ENCODE peak calls at places on chromosomes 3 and 15, in four cellular contexts. One of them, this sample, is unnamed. For H3K4me1, the result is how much of the 10 kb centered on the place peaks cover.

GRCh38 chr3:194714564-194714963 is 28.9 kb downstream of the FAM43A start:
- DNase-seq in psoas muscle: no peak
- DNase-seq in CD4-positive, alpha-beta memory T cell: no peak
- DNase-seq in neural progenitor cell: no peak
- DNase-seq in this sample: no peak

GRCh38 chr3:8986741-8987672 is 23.7 kb upstream of the RAD18 start:
- DNase-seq in psoas muscle: no peak
- DNase-seq in CD4-positive, alpha-beta memory T cell: no peak
- DNase-seq in neural progenitor cell: no peak
- DNase-seq in this sample: no peak

GRCh38 chr3:114902691-114903101 is 244.4 kb downstream of the ZBTB20 start:
- DNase-seq in psoas muscle: no peak
- DNase-seq in CD4-positive, alpha-beta memory T cell: no peak
- DNase-seq in neural progenitor cell: peak
- DNase-seq in this sample: no peak

GRCh38 chr3:127809211-127809610 is 13.1 kb downstream of the MGLL start:
- DNase-seq in psoas muscle: no peak
- DNase-seq in CD4-positive, alpha-beta memory T cell: no peak
- DNase-seq in neural progenitor cell: no peak
- DNase-seq in this sample: no peak

GRCh38 chr3:129068291-129068886 is 7.8 kb downstream of the GP9 start:
- DNase-seq in psoas muscle: no peak
- DNase-seq in CD4-positive, alpha-beta memory T cell: no peak
- DNase-seq in neural progenitor cell: no peak
- DNase-seq in this sample: no peak

GRCh38 chr15:74847462-74847861 is 4.5 kb upstream of the ULK3 start:
- DNase-seq in psoas muscle: peak
- DNase-seq in CD4-positive, alpha-beta memory T cell: no peak
- DNase-seq in neural progenitor cell: no peak
- DNase-seq in this sample: peak

GRCh38 chr3:183975981-183976662 is 41.6 kb downstream of the ABCC5 start:
- DNase-seq in psoas muscle: no peak
- DNase-seq in CD4-positive, alpha-beta memory T cell: no peak
- DNase-seq in neural progenitor cell: no peak
- DNase-seq in this sample: no peak

GRCh38 chr3:132211896-132212295 is 105.3 kb upstream of the ACP3 start:
- DNase-seq in psoas muscle: no peak
- DNase-seq in CD4-positive, alpha-beta memory T cell: no peak
- DNase-seq in neural progenitor cell: no peak
- DNase-seq in this sample: no peak

GRCh38 chr3:160564949-160565441 is 376 bp downstream of the KPNA4 start:
- DNase-seq in psoas muscle: peak
- DNase-seq in CD4-positive, alpha-beta memory T cell: no peak
- DNase-seq in neural progenitor cell: peak
- DNase-seq in this sample: peak

GRCh38 chr15:90646662-90647305 is 70.4 kb upstream of the BLM start:
- DNase-seq in psoas muscle: no peak
- DNase-seq in CD4-positive, alpha-beta memory T cell: no peak
- DNase-seq in neural progenitor cell: no peak
- DNase-seq in this sample: no peak

GRCh38 chr15:77836116-77836798 is 203.5 kb upstream of the LINGO1 start:
- DNase-seq in psoas muscle: no peak
- DNase-seq in CD4-positive, alpha-beta memory T cell: no peak
- DNase-seq in neural progenitor cell: peak
- DNase-seq in this sample: peak

GRCh38 chr15:69807752-69808151 is 290.0 kb downstream of the TLE3 start:
- DNase-seq in psoas muscle: peak
- DNase-seq in CD4-positive, alpha-beta memory T cell: no peak
- DNase-seq in neural progenitor cell: no peak
- DNase-seq in this sample: no peak

GRCh38 chr3:55792010-55792409 is 304.9 kb upstream of the WNT5A start:
- DNase-seq in psoas muscle: no peak
- DNase-seq in CD4-positive, alpha-beta memory T cell: no peak
- DNase-seq in neural progenitor cell: no peak
- DNase-seq in this sample: no peak

GRCh38 chr15:58369261-58369699 is 62.5 kb upstream of the LIPC start:
- DNase-seq in psoas muscle: no peak
- DNase-seq in CD4-positive, alpha-beta memory T cell: no peak
- DNase-seq in neural progenitor cell: no peak
- DNase-seq in this sample: no peak

GRCh38 chr3:134375542-134376384 is 1.5 kb upstream of the AMOTL2 start:
- DNase-seq in psoas muscle: no peak
- DNase-seq in CD4-positive, alpha-beta memory T cell: no peak
- DNase-seq in neural progenitor cell: no peak
- DNase-seq in this sample: no peak

GRCh38 chr15:88681610-88682221 is 42.9 kb downstream of the ISG20 start:
- DNase-seq in psoas muscle: no peak
- DNase-seq in CD4-positive, alpha-beta memory T cell: no peak
- DNase-seq in neural progenitor cell: no peak
- DNase-seq in this sample: peak

GRCh38 chr15:79057050-79057449 is 33.5 kb downstream of the RASGRF1 start:
- DNase-seq in psoas muscle: no peak
- DNase-seq in CD4-positive, alpha-beta memory T cell: no peak
- DNase-seq in neural progenitor cell: no peak
- DNase-seq in this sample: no peak

GRCh38 chr3:97291901-97292300 is 472.7 kb upstream of the ARL6 start:
- DNase-seq in psoas muscle: no peak
- DNase-seq in CD4-positive, alpha-beta memory T cell: no peak
- DNase-seq in neural progenitor cell: no peak
- DNase-seq in this sample: no peak

GRCh38 chr3:160163259-160163878 is 61.9 kb upstream of the C3orf80 start:
- DNase-seq in psoas muscle: no peak
- DNase-seq in CD4-positive, alpha-beta memory T cell: no peak
- DNase-seq in neural progenitor cell: no peak
- DNase-seq in this sample: no peak

GRCh38 chr15:55289011-55289572 is 521 bp downstream of the RAB27A start:
- DNase-seq in psoas muscle: peak
- DNase-seq in CD4-positive, alpha-beta memory T cell: peak
- DNase-seq in neural progenitor cell: peak
- DNase-seq in this sample: peak

GRCh38 chr3:182182531-182182968 is 470.8 kb downstream of the SOX2 start:
- DNase-seq in psoas muscle: no peak
- DNase-seq in CD4-positive, alpha-beta memory T cell: no peak
- DNase-seq in neural progenitor cell: no peak
- DNase-seq in this sample: no peak

GRCh38 chr3:157438371-157438735 is 1.7 kb downstream of the PTX3 start:
- DNase-seq in psoas muscle: no peak
- DNase-seq in CD4-positive, alpha-beta memory T cell: no peak
- DNase-seq in neural progenitor cell: peak
- DNase-seq in this sample: no peak

GRCh38 chr3:145952541-145952940 is 208.4 kb downstream of the PLOD2 start:
- DNase-seq in psoas muscle: no peak
- DNase-seq in CD4-positive, alpha-beta memory T cell: no peak
- DNase-seq in neural progenitor cell: no peak
- DNase-seq in this sample: no peak

GRCh38 chr3:42097166-42097946 is 6.2 kb downstream of the TRAK1 start:
- DNase-seq in psoas muscle: no peak
- DNase-seq in CD4-positive, alpha-beta memory T cell: no peak
- DNase-seq in neural progenitor cell: no peak
- DNase-seq in this sample: no peak

GRCh38 chr3:120797857-120798256 is 55.3 kb downstream of the GTF2E1 start:
- DNase-seq in psoas muscle: no peak
- DNase-seq in CD4-positive, alpha-beta memory T cell: no peak
- DNase-seq in neural progenitor cell: no peak
- DNase-seq in this sample: no peak

GRCh38 chr3:120802916-120803315 is 60.4 kb downstream of the GTF2E1 start:
- DNase-seq in psoas muscle: no peak
- DNase-seq in CD4-positive, alpha-beta memory T cell: no peak
- DNase-seq in neural progenitor cell: no peak
- DNase-seq in this sample: no peak

GRCh38 chr3:120800625-120801024 is 58.1 kb downstream of the GTF2E1 start:
- DNase-seq in psoas muscle: no peak
- DNase-seq in CD4-positive, alpha-beta memory T cell: no peak
- DNase-seq in neural progenitor cell: no peak
- DNase-seq in this sample: no peak

GRCh38 chr3:120798346-120798745 is 55.8 kb downstream of the GTF2E1 start:
- DNase-seq in psoas muscle: no peak
- DNase-seq in CD4-positive, alpha-beta memory T cell: no peak
- DNase-seq in neural progenitor cell: no peak
- DNase-seq in this sample: no peak

DNA sequence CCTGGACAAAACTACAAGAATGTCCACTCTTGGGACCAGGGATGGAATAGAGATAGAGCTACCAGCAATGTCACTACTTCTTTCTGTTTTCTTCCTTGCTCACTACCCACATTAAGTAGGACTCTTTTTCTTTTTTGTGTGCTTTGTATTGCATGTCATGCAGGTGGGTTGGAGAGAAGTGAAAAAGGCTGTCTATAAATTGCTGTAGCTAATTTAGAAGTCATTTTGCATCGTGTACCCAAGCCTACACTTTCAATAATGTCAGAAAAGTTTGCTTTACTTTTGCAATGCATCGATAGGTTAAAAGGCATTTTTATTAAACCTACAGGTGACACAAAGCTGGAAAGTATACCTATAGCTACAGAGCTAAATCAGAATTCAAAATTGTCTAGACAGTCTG is 58.9 kb downstream of the GTF2E1 start:
- DNase-seq in psoas muscle: no peak
- DNase-seq in CD4-positive, alpha-beta memory T cell: no peak
- DNase-seq in neural progenitor cell: no peak
- DNase-seq in this sample: no peak
- H3K4me1 ChIP-seq in psoas muscle: under half
- H3K4me1 ChIP-seq in CD4-positive, alpha-beta memory T cell: under half
- H3K4me1 ChIP-seq in neural progenitor cell: under half
- H3K4me1 ChIP-seq in this sample: under half

DNA sequence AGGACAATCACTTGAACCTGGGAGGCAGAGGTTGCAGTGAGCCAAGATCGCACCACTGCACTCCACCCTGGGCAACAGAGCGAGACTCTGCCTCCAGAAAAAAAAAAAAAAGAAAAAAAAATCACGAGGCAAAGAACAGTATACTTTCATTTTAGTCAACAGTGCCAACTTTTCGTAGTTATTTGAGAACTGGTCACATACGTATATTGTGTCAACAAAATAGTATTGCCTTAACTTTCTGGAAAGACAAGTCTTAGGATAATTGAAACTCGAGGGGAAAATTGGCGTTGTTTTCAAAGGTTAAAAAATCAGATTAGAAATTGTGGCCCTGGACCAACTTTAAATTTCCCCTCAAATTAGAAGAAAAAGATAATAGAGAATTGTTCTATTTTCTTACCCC is 13.8 kb downstream of the GMPS start:
- DNase-seq in psoas muscle: no peak
- DNase-seq in CD4-positive, alpha-beta memory T cell: no peak
- DNase-seq in neural progenitor cell: no peak
- DNase-seq in this sample: no peak
- H3K4me1 ChIP-seq in psoas muscle: under half
- H3K4me1 ChIP-seq in CD4-positive, alpha-beta memory T cell: under half
- H3K4me1 ChIP-seq in neural progenitor cell: under half
- H3K4me1 ChIP-seq in this sample: under half

DNA sequence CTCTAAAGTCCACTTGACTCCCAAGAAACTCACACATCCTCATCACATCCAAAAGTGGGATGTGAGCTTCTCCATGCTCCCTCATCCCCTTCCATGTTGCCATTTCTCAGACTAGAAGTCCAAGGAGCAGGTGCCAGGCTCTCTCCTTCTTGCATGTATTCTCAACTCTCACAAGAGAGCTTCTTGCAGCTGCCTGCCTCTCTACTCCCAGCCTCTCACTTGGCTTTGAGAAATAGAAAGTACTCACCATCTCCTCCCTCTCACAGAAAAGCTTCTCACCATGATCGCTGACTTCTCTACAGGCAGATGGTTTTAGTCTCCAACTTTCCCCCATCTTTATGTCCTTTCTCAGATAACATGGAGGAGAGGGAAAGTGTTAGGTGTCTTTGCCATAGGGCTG is 26.6 kb downstream of the COL8A1 start:
- DNase-seq in psoas muscle: no peak
- DNase-seq in CD4-positive, alpha-beta memory T cell: no peak
- DNase-seq in neural progenitor cell: no peak
- DNase-seq in this sample: no peak
- H3K4me1 ChIP-seq in psoas muscle: under half
- H3K4me1 ChIP-seq in CD4-positive, alpha-beta memory T cell: under half
- H3K4me1 ChIP-seq in neural progenitor cell: under half
- H3K4me1 ChIP-seq in this sample: under half

DNA sequence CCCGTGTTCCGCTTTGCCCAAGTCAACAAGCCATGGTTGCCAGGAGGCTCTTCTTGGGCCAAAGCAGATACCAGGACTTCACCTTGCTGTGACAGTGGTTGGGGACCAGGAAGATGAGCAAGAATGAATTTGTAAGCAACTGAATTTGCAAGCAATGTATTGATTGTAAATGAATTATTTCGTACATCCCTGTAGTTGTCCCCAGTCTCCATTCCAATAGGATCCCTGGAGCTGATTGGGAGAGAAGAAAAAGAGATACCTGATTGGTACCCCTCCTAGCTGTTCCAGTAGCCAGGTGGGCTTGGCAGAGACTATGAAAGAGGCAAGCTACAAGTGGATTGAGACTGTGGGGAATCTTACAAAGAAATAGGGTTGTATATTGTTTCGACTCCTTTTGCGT is 130.9 kb downstream of the FNDC3B start:
- DNase-seq in psoas muscle: no peak
- DNase-seq in CD4-positive, alpha-beta memory T cell: no peak
- DNase-seq in neural progenitor cell: no peak
- DNase-seq in this sample: no peak
- H3K4me1 ChIP-seq in psoas muscle: half or more
- H3K4me1 ChIP-seq in CD4-positive, alpha-beta memory T cell: under half
- H3K4me1 ChIP-seq in neural progenitor cell: under half
- H3K4me1 ChIP-seq in this sample: under half

GRCh38 chr3:25780618-25781017 is 2.6 kb downstream of the NGLY1 start:
- DNase-seq in psoas muscle: no peak
- DNase-seq in CD4-positive, alpha-beta memory T cell: no peak
- DNase-seq in neural progenitor cell: no peak
- DNase-seq in this sample: no peak
- H3K4me1 ChIP-seq in psoas muscle: under half
- H3K4me1 ChIP-seq in CD4-positive, alpha-beta memory T cell: under half
- H3K4me1 ChIP-seq in neural progenitor cell: under half
- H3K4me1 ChIP-seq in this sample: under half

DNA sequence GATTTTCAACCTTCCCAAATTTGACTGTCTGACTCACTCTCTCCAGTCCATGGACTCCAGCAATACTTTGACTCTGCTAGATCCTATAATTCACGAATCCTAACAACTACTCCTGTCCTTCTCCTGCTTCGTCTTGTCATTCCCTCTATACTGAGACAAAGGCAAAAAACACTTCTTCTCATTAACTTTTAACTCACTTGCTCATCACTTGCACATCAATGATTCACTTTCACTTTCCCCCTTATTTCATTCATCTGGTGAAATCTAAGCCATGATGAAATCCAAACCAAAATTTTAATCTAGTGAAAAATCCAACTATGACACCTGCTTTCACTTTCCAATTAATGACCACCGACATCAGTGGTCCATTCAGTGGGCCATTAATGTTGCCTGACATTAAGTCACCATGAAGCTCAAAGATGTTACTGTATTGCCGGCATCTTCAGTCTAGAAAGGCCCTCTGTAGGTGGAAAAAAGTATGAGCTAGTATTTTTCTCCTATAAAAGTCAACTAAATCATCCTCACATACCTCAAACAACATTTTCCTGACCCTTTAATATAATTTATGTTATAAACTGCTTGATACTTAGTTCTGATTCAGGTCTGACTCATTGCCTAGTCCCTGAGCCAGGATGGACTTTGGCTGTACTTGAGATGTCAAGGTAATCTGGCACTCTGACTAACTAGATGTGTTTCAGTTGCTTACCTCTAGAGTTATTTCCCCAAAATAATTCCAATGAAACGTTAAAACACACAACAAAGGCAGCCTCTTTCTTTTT is 158.6 kb downstream of the CNTN6 start:
- DNase-seq in psoas muscle: no peak
- DNase-seq in CD4-positive, alpha-beta memory T cell: no peak
- DNase-seq in neural progenitor cell: no peak
- DNase-seq in this sample: no peak
- H3K4me1 ChIP-seq in psoas muscle: under half
- H3K4me1 ChIP-seq in CD4-positive, alpha-beta memory T cell: under half
- H3K4me1 ChIP-seq in neural progenitor cell: under half
- H3K4me1 ChIP-seq in this sample: under half

This sample was measured in right lobe of liver.